ENCODE peak calls at places on chromosomes 1 and 21, in six cellular contexts. Y is PC-3, C is endothelial cell of umbilical vein, V is PC-9, R is hepatocyte, T is OCI-LY7. N is an unnamed sample.

GRCh38 chr1:162835157-162835899 is 25.6 kb downstream of the CCDC190 start:
- DNase-seq in Y (no peak), C (no peak), V (no peak), R (no peak), T (no peak), N (no peak)

GRCh38 chr1:185578293-185578692 is 155.9 kb upstream of the HMCN1 start:
- DNase-seq in Y (no peak), C (no peak), V (no peak), R (no peak), T (peak), N (no peak)

GRCh38 chr21:16473965-16474364 is 744.2 kb downstream of the USP25 start:
- DNase-seq in Y (no peak), C (no peak), V (no peak), R (no peak), T (no peak), N (no peak)

GRCh38 chr1:56491441-56491840 is 87.9 kb downstream of the PLPP3 start:
- DNase-seq in Y (peak), C (peak), V (no peak), R (no peak), T (no peak), N (no peak)

GRCh38 chr1:224211262-224211962 is 28.4 kb downstream of the DEGS1 start:
- DNase-seq in Y (peak), C (peak), V (peak), R (peak), T (peak), N (peak)

GRCh38 chr1:9687876-9688582 is 36.5 kb downstream of the PIK3CD start:
- DNase-seq in Y (peak), C (peak), V (no peak), R (peak), T (no peak), N (peak)

GRCh38 chr1:8357329-8358101 is 39.6 kb downstream of the SLC45A1 start:
- DNase-seq in Y (no peak), C (no peak), V (no peak), R (no peak), T (no peak), N (no peak)

GRCh38 chr1:183023146-183023600 is at the start of gene LAMC1:
- DNase-seq in Y (peak), C (peak), V (peak), R (peak), T (peak), N (peak)

GRCh38 chr1:46203738-46204405 is 738 bp downstream of the LURAP1 start:
- DNase-seq in Y (no peak), C (peak), V (no peak), R (no peak), T (no peak), N (peak)

GRCh38 chr21:30097791-30098190 is 68.8 kb downstream of the CLDN17 start:
- DNase-seq in Y (no peak), C (no peak), V (no peak), R (no peak), T (no peak), N (no peak)

GRCh38 chr1:46223472-46223943 is 20.4 kb downstream of the LURAP1 start:
- DNase-seq in Y (peak), C (peak), V (peak), R (peak), T (peak), N (peak)

GRCh38 chr1:154768456-154769125 is 101.5 kb downstream of the KCNN3 start:
- DNase-seq in Y (no peak), C (no peak), V (no peak), R (no peak), T (no peak), N (no peak)

GRCh38 chr1:154767315-154768240 is 102.5 kb downstream of the KCNN3 start:
- DNase-seq in Y (no peak), C (peak), V (no peak), R (peak), T (no peak), N (peak)

GRCh38 chr1:154764773-154765172 is 105.3 kb downstream of the KCNN3 start:
- DNase-seq in Y (no peak), C (no peak), V (no peak), R (no peak), T (no peak), N (no peak)

GRCh38 chr1:154764181-154764580 is 105.9 kb downstream of the KCNN3 start:
- DNase-seq in Y (no peak), C (no peak), V (no peak), R (no peak), T (no peak), N (no peak)

DNA sequence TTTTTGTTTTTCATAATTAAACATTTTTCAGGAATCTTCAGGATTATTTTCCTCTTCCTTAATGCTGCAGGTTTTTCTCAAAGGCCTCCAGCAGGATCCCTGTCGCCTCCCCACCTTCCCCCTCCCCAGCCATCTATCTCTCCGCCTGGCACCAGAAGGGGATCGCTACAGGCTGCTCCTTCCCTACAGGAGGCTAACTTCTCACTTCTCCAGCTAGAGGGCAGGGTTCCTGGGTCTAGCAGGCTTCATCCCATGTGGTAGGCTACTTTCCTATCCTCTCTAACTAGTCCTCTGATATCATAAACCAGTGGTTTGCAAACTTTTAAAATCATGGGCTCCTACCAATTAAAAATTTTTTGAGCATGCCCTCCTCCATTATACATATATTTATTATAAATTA is 104.1 kb downstream of the KCNN3 start:
- DNase-seq in Y (peak), C (peak), V (no peak), R (peak), T (peak), N (no peak)
- H3K4me2 ChIP-seq in Y (no peak), C (no peak), V (no peak), R (no peak), T (no peak), N (no peak)

GRCh38 chr1:112389689-112390088 is 6.3 kb upstream of the CTTNBP2NL start:
- DNase-seq in Y (no peak), C (peak), V (no peak), R (no peak), T (no peak), N (no peak)
- H3K27ac ChIP-seq in Y (no peak), C (peak), V (no peak), R (peak), T (no peak), N (no peak)

DNA sequence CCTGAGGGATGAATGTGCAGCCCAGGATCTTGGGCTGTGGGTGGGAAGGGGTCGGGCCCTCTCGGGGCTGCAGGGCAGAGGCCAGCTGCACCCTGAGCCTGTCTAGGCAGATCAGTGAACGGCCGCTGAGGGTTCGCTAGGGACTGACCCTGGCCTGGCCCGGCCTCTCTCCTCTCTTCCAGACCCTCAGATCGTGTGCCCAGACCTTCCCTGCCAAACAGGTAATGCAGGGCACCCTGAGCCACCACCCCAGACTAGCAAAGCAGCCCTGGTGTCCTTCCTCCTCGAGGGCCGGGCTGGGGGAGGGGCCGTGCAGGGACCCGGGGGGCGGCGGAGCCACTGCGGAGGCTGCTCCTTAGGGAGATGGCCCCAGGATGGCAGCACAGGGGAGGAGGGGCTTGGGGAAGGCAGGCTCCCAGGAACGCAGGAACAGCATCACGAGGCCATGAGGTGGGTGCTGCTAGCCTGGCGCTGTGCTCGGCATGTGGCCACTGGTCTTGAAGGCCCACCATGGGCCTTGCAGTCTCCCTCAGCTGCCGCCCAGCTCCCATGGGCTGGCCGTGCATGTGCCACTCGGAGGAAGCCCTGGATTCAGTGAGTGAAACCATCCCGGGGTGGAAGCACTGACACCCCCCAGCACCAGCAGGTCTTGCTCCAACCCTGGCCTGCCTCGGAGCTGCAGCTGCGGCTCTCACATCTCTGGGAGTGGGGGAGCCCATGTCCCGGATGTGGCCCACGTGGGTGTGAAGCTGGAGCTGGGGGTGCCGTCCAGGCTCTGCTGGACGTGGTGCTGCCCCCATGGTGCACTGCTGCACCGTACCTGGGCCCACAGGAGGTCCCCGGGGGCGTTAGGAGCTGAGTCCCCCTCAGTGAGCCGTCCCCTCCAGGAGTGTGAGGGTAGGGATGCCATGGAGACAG is 28.7 kb downstream of the COL6A2 start:
- DNase-seq in Y (no peak), C (no peak), V (no peak), R (no peak), T (no peak), N (no peak)
- H3K4me2 ChIP-seq in Y (no peak), C (no peak), V (no peak), R (no peak), T (no peak), N (no peak)

DNA sequence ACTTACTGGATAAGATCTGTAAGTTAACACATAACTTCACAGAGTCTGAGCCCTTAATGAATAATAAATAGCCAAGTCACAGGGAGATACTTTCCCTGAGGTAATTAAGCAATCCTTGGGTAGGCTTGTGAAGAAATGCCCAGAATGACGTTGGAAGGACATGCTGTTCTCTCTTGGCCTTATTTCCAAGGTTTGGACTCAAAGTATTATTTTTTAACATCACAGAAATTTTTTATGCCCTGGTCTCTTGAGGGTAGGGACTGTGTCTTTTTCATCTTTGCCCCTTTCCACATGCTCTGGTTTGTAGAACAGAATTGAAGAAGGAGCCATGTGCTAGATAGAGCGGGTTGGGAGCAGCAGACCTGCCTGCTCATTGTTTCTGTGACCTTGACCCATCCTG is 17.2 kb upstream of the LAMTOR5 start:
- DNase-seq in Y (no peak), C (no peak), V (no peak), R (no peak), T (no peak), N (no peak)
- H3K27ac ChIP-seq in Y (no peak), C (no peak), V (no peak), R (peak), T (no peak), N (no peak)

GRCh38 chr1:220747426-220748090 is 564 bp upstream of the MTARC2 start:
- DNase-seq in Y (no peak), C (no peak), V (no peak), R (no peak), T (no peak), N (no peak)
- H3K4me2 ChIP-seq in Y (peak), C (peak), V (peak), R (peak), T (no peak), N (peak)

GRCh38 chr1:1270813-1271212 is 2.8 kb downstream of the UBE2J2 start:
- DNase-seq in Y (no peak), C (no peak), V (no peak), R (no peak), T (no peak), N (no peak)
- H3K27ac ChIP-seq in Y (no peak), C (peak), V (no peak), R (no peak), T (no peak), N (no peak)

GRCh38 chr1:59455206-59455605 is 158.3 kb downstream of the FGGY start:
- DNase-seq in Y (peak), C (peak), V (peak), R (no peak), T (no peak), N (peak)
- H3K4me2 ChIP-seq in Y (peak), C (no peak), V (peak), R (no peak), T (no peak), N (peak)

DNA sequence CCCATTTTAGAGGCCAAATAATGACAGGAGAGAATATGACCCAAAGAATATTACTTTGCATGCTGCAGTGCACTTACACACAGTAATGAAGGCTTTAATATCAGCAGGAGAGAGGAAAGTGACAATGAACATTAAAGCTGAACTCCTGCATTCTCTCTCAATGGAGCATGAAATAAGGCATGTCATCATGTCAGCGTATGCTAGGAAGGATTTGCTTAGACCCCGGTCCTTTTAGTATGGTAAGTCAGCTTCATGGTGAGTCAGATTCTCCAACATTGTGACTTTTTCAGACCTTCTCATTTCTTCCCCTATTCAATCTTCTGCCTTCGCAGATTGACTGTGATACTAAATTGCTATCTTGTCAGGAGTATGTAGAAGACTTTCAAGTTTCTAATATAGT is 210.7 kb upstream of the TMPRSS15 start:
- DNase-seq in Y (no peak), C (no peak), V (no peak), R (no peak), T (no peak), N (no peak)
- H3K27ac ChIP-seq in Y (no peak), C (no peak), V (no peak), R (no peak), T (no peak), N (no peak)

N was measured in mammary epithelial cell.